ENCODE peak calls at places on chromosomes 13 and 19, in ten cellular contexts. J is stromal cell of bone marrow; I is breast epithelium; W is nephron progenitor cell; Y is stimulated activated CD4-positive, alpha-beta T cell treated with anti-CD3 and anti-CD28 coated beads, Interleukin-12 subunit alpha, Interleukin-12 subunit beta, amount 100 ng/mL, for 24 hours; M is PC-3; D is stimulated activated CD8-positive, alpha-beta memory T cell treated with anti-CD3 and anti-CD28 coated beads, Interleukin-12 subunit alpha, Interleukin-12 subunit beta, amount 100 ng/mL, for 4 hours; B is AG10803; F is lung microvascular endothelial cell; E is mammary epithelial cell. Q is an unnamed sample.

GRCh38 chr19:4360641-4361151 is 17.3 kb downstream of the MPND start:
- DNase-seq in J (no peak), I (no peak), W (no peak), Y (no peak), M (no peak), D (no peak), B (no peak), F (no peak), E (no peak), Q (no peak)

GRCh38 chr19:47726467-47726866 is 13.2 kb downstream of the EHD2 start:
- DNase-seq in J (peak), I (no peak), W (no peak), Y (no peak), M (no peak), D (no peak), B (peak), F (peak), E (no peak), Q (no peak)

GRCh38 chr13:31739226-31739625 is at the start of gene RXFP2:
- DNase-seq in J (no peak), I (no peak), W (no peak), Y (no peak), M (no peak), D (no peak), B (no peak), F (no peak), E (no peak), Q (no peak)

GRCh38 chr19:1373534-1374249 is 10.0 kb upstream of the NDUFS7 start:
- DNase-seq in J (no peak), I (no peak), W (no peak), Y (no peak), M (no peak), D (no peak), B (no peak), F (no peak), E (no peak), Q (no peak)

GRCh38 chr19:45137179-45137761 is 23.5 kb downstream of the NKPD1 start:
- DNase-seq in J (no peak), I (no peak), W (no peak), Y (no peak), M (no peak), D (no peak), B (no peak), F (no peak), E (no peak), Q (no peak)

GRCh38 chr13:91904597-91904996 is 506.2 kb downstream of the GPC5 start:
- DNase-seq in J (no peak), I (no peak), W (no peak), Y (no peak), M (no peak), D (no peak), B (no peak), F (peak), E (no peak), Q (no peak)

GRCh38 chr13:61812286-61812685 is 396.6 kb upstream of the PCDH20 start:
- DNase-seq in J (no peak), I (no peak), W (no peak), Y (no peak), M (no peak), D (no peak), B (no peak), F (no peak), E (no peak), Q (no peak)

GRCh38 chr19:748274-748598 is 2.7 kb upstream of the MISP start:
- DNase-seq in J (no peak), I (no peak), W (no peak), Y (no peak), M (no peak), D (no peak), B (no peak), F (no peak), E (no peak), Q (no peak)

GRCh38 chr19:6417713-6418561 is 6.7 kb downstream of the KHSRP start:
- DNase-seq in J (no peak), I (no peak), W (peak), Y (no peak), M (peak), D (no peak), B (peak), F (peak), E (no peak), Q (no peak)

GRCh38 chr13:32645854-32646253 is 59.6 kb downstream of the PDS5B start:
- DNase-seq in J (no peak), I (no peak), W (no peak), Y (no peak), M (no peak), D (no peak), B (no peak), F (no peak), E (no peak), Q (no peak)

GRCh38 chr13:69585656-69586055 is 522.0 kb upstream of the ATXN8OS start:
- DNase-seq in J (no peak), I (no peak), W (no peak), Y (no peak), M (peak), D (no peak), B (no peak), F (no peak), E (no peak), Q (no peak)

GRCh38 chr13:111259058-111259457 is 61.4 kb upstream of the TEX29 start:
- DNase-seq in J (no peak), I (no peak), W (no peak), Y (no peak), M (no peak), D (no peak), B (no peak), F (no peak), E (no peak), Q (no peak)

GRCh38 chr13:27482996-27483395 is 32.6 kb upstream of the MTIF3 start:
- DNase-seq in J (no peak), I (no peak), W (no peak), Y (no peak), M (no peak), D (no peak), B (no peak), F (no peak), E (no peak), Q (no peak)

GRCh38 chr13:100434010-100434763 is 154.4 kb downstream of the GGACT start:
- DNase-seq in J (no peak), I (no peak), W (no peak), Y (no peak), M (peak), D (no peak), B (peak), F (peak), E (peak), Q (peak)

GRCh38 chr13:76723551-76724232 is 162.5 kb downstream of the KCTD12 start:
- DNase-seq in J (peak), I (no peak), W (no peak), Y (no peak), M (peak), D (no peak), B (peak), F (peak), E (peak), Q (peak)

GRCh38 chr13:111937763-111938375 is 129.1 kb upstream of the SOX1 start:
- DNase-seq in J (no peak), I (no peak), W (no peak), Y (no peak), M (no peak), D (no peak), B (no peak), F (no peak), E (peak), Q (no peak)

GRCh38 chr13:109873351-109874123 is 87.2 kb upstream of the IRS2 start:
- DNase-seq in J (no peak), I (no peak), W (no peak), Y (no peak), M (no peak), D (no peak), B (no peak), F (no peak), E (no peak), Q (no peak)

GRCh38 chr19:18960370-18960769 is 19.4 kb upstream of the HOMER3 start:
- DNase-seq in J (no peak), I (no peak), W (no peak), Y (no peak), M (no peak), D (no peak), B (no peak), F (no peak), E (no peak), Q (no peak)

GRCh38 chr19:48739835-48740704 is at the start of gene RASIP1:
- DNase-seq in J (no peak), I (no peak), W (no peak), Y (no peak), M (no peak), D (no peak), B (no peak), F (peak), E (no peak), Q (peak)

GRCh38 chr13:44336934-44337333 is 36.7 kb upstream of the SERP2 start:
- DNase-seq in J (no peak), I (no peak), W (no peak), Y (no peak), M (peak), D (no peak), B (no peak), F (no peak), E (no peak), Q (no peak)

GRCh38 chr19:54096642-54097106 is 3.9 kb downstream of the OSCAR start:
- DNase-seq in J (peak), I (no peak), W (no peak), Y (no peak), M (peak), D (peak), B (peak), F (peak), E (peak), Q (no peak)

GRCh38 chr19:54449701-54450069 is 686 bp downstream of the LENG8 start:
- DNase-seq in J (no peak), I (no peak), W (no peak), Y (no peak), M (no peak), D (no peak), B (no peak), F (no peak), E (no peak), Q (no peak)

GRCh38 chr19:55370305-55370988 is at the start of gene IL11:
- DNase-seq in J (no peak), I (no peak), W (no peak), Y (no peak), M (peak), D (no peak), B (peak), F (no peak), E (no peak), Q (no peak)

GRCh38 chr13:35600137-35600536 is 123.6 kb upstream of the MAB21L1 start:
- DNase-seq in J (no peak), I (no peak), W (no peak), Y (no peak), M (no peak), D (no peak), B (peak), F (no peak), E (no peak), Q (no peak)

GRCh38 chr19:11887618-11888531 is at the start of gene ZNF69:
- DNase-seq in J (peak), I (peak), W (peak), Y (peak), M (peak), D (peak), B (peak), F (peak), E (peak), Q (peak)

GRCh38 chr19:6066661-6067646 is 43.3 kb downstream of the RFX2 start:
- DNase-seq in J (peak), I (peak), W (peak), Y (no peak), M (peak), D (no peak), B (peak), F (peak), E (peak), Q (peak)

GRCh38 chr13:110965755-110966134 is 50.9 kb upstream of the ANKRD10 start:
- DNase-seq in J (no peak), I (no peak), W (no peak), Y (no peak), M (no peak), D (no peak), B (no peak), F (no peak), E (no peak), Q (no peak)

GRCh38 chr13:85261757-85262346 is 537.4 kb downstream of the SLITRK6 start:
- DNase-seq in J (no peak), I (no peak), W (no peak), Y (no peak), M (peak), D (no peak), B (no peak), F (no peak), E (no peak), Q (no peak)

GRCh38 chr13:79901336-79901735 is 420.4 kb downstream of the NDFIP2 start:
- DNase-seq in J (no peak), I (no peak), W (no peak), Y (no peak), M (no peak), D (no peak), B (no peak), F (peak), E (peak), Q (no peak)

GRCh38 chr13:51234676-51235075 is 12.5 kb downstream of the FAM124A start:
- DNase-seq in J (no peak), I (no peak), W (no peak), Y (no peak), M (no peak), D (no peak), B (no peak), F (no peak), E (no peak), Q (no peak)

GRCh38 chr13:33111414-33112110 is 95.3 kb downstream of the KL start:
- DNase-seq in J (no peak), I (peak), W (no peak), Y (no peak), M (no peak), D (no peak), B (peak), F (no peak), E (no peak), Q (no peak)

GRCh38 chr19:56162258-56162657 is 13.6 kb upstream of the GALP start:
- DNase-seq in J (no peak), I (no peak), W (no peak), Y (no peak), M (peak), D (no peak), B (no peak), F (peak), E (no peak), Q (no peak)

GRCh38 chr13:51921790-51922740 is 60.3 kb downstream of the CCDC70 start:
- DNase-seq in J (no peak), I (no peak), W (no peak), Y (no peak), M (no peak), D (no peak), B (no peak), F (no peak), E (no peak), Q (no peak)

GRCh38 chr19:48752511-48753365 is at the start of gene FUT1:
- DNase-seq in J (no peak), I (peak), W (peak), Y (no peak), M (peak), D (no peak), B (peak), F (peak), E (peak), Q (peak)

GRCh38 chr19:9052894-9053293 is 34.0 kb upstream of the OR1M1 start:
- DNase-seq in J (no peak), I (no peak), W (no peak), Y (no peak), M (no peak), D (no peak), B (no peak), F (no peak), E (no peak), Q (no peak)

GRCh38 chr13:101487046-101487830 is 34.8 kb downstream of the ITGBL1 start:
- DNase-seq in J (no peak), I (no peak), W (no peak), Y (no peak), M (no peak), D (no peak), B (no peak), F (peak), E (no peak), Q (peak)

GRCh38 chr13:100636441-100636840 is 38.2 kb downstream of the TMTC4 start:
- DNase-seq in J (no peak), I (no peak), W (no peak), Y (no peak), M (no peak), D (no peak), B (no peak), F (no peak), E (no peak), Q (no peak)

GRCh38 chr19:38977445-38978314 is 2.1 kb upstream of the FBXO17 start:
- DNase-seq in J (no peak), I (no peak), W (no peak), Y (peak), M (no peak), D (no peak), B (no peak), F (peak), E (peak), Q (no peak)